ENCODE peak calls at places on chromosome 12, in seven cellular contexts. D is prostate gland; G is NCI-H2171 treated with DMSO at 0.1 percent for 48 hours; O is hepatic stellate cell; N is activated CD4-positive, alpha-beta memory T cell treated with anti-CD3 and anti-CD28 coated beads, Interleukin-2, amount 10 ng/mL, durations not matched to agents 7 days and 5 days; P is RWPE1; Q is cardiac fibroblast. Z is an unnamed sample.

GRCh38 chr12:69059465-69060457 is 126.8 kb upstream of the CPM start:
- DNase-seq in N (no peak), P (peak), G (no peak), D (no peak), Q (peak), O (peak), Z (no peak)

GRCh38 chr12:9064201-9064814 is 51.4 kb downstream of the A2M start:
- DNase-seq in P (peak), Q (peak), D (peak), N (peak), G (peak), O (peak), Z (peak)

GRCh38 chr12:111447571-111448265 is 42.0 kb downstream of the SH2B3 start:
- DNase-seq in P (no peak), N (peak), D (no peak), G (no peak), Q (no peak), O (no peak), Z (no peak)

GRCh38 chr12:122127839-122128238 is 46.2 kb downstream of the IL31 start:
- DNase-seq in N (no peak), D (no peak), O (no peak), P (no peak), Q (no peak), G (no peak), Z (no peak)

GRCh38 chr12:89918172-89918880 is 209.7 kb upstream of the ATP2B1 start:
- DNase-seq in N (no peak), P (no peak), Q (no peak), D (no peak), G (no peak), O (no peak), Z (no peak)

GRCh38 chr12:130013771-130014484 is 110.1 kb upstream of the TMEM132D start:
- DNase-seq in G (peak), O (peak), D (peak), Q (peak), P (peak), N (peak), Z (no peak)

GRCh38 chr12:56081393-56082347 is 1.7 kb downstream of the ERBB3 start:
- DNase-seq in O (peak), N (no peak), G (no peak), Q (no peak), D (no peak), P (no peak), Z (no peak)

GRCh38 chr12:116242740-116243139 is 34.8 kb downstream of the MED13L start:
- DNase-seq in G (no peak), O (no peak), P (no peak), D (no peak), Q (no peak), N (no peak), Z (no peak)

GRCh38 chr12:124884587-124885438 is 21.1 kb upstream of the SCARB1 start:
- DNase-seq in P (no peak), N (no peak), Q (no peak), D (no peak), O (no peak), G (peak), Z (peak)

GRCh38 chr12:3236345-3237153 is 159.4 kb downstream of the TSPAN9 start:
- DNase-seq in N (peak), O (no peak), P (peak), D (no peak), Q (peak), G (peak), Z (peak)

GRCh38 chr12:110316861-110317260 is 35.8 kb downstream of the ATP2A2 start:
- DNase-seq in N (no peak), G (no peak), O (peak), P (no peak), Q (peak), D (no peak), Z (no peak)

GRCh38 chr12:67137256-67137655 is 131.9 kb upstream of the CAND1 start:
- DNase-seq in Q (no peak), P (peak), O (no peak), D (no peak), G (no peak), N (no peak), Z (no peak)

GRCh38 chr12:104413330-104413729 is 43.4 kb upstream of the CHST11 start:
- DNase-seq in G (no peak), D (no peak), P (no peak), N (no peak), Q (no peak), O (no peak), Z (no peak)

GRCh38 chr12:69529021-69529420 is 56.2 kb upstream of the CCT2 start:
- DNase-seq in O (no peak), P (no peak), Q (no peak), D (no peak), G (no peak), N (no peak), Z (no peak)

GRCh38 chr12:67843257-67843656 is 146.0 kb upstream of the IFNG-AS1 start:
- DNase-seq in P (no peak), D (no peak), O (no peak), N (no peak), Q (no peak), G (no peak), Z (no peak)

GRCh38 chr12:15788266-15789214 is 648 bp downstream of the EPS8 start:
- DNase-seq in N (peak), P (peak), D (peak), G (peak), Q (peak), O (peak), Z (peak)

GRCh38 chr12:65004270-65004669 is 116.8 kb downstream of the WIF1 start:
- DNase-seq in Q (no peak), G (no peak), N (no peak), D (peak), P (peak), O (no peak), Z (no peak)

GRCh38 chr12:124778411-124778810 is 85.3 kb downstream of the SCARB1 start:
- DNase-seq in D (no peak), O (no peak), G (no peak), P (no peak), N (no peak), Q (no peak), Z (no peak)

GRCh38 chr12:6700646-6701051 is at the start of gene PIANP:
- DNase-seq in O (no peak), G (peak), P (peak), N (peak), Q (peak), D (no peak), Z (no peak)